ENCODE peak calls at places on chromosomes 12 and 14, in six cellular contexts. L, T, V, Z, P and M are unnamed samples.

GRCh38 chr12:50282581-50283229 is 615 bp downstream of the LIMA1 start:
- DNase-seq in P (no peak), T (no peak), L (peak; percentile 77), V (peak; percentile 37), Z (no peak), M (no peak)

GRCh38 chr14:43706901-43707300 is 800.2 kb downstream of the FSCB start:
- DNase-seq in P (no peak), T (no peak), Z (no peak), V (no peak), L (peak; percentile 45), M (no peak)

GRCh38 chr14:96088131-96088880 is 49.1 kb downstream of the C14orf132 start:
- DNase-seq in P (no peak), L (no peak), T (no peak), V (no peak), Z (no peak), M (no peak)

GRCh38 chr12:88816201-88816600 is 235.9 kb upstream of the KITLG start:
- DNase-seq in P (no peak), T (no peak), V (peak; percentile 62), Z (no peak), L (peak; percentile 8), M (no peak)

GRCh38 chr12:46402451-46402850 is 29.9 kb upstream of the SLC38A2 start:
- DNase-seq in Z (peak; percentile 75), P (no peak), T (no peak), L (peak; percentile 81), V (no peak), M (no peak)

GRCh38 chr12:127558363-127558762 is 708.6 kb upstream of the TMEM132C start:
- DNase-seq in L (no peak), T (no peak), P (no peak), V (no peak), Z (no peak), M (no peak)

GRCh38 chr12:122646568-122647220 is 56.5 kb downstream of the HCAR2 start:
- DNase-seq in L (peak; percentile 88), Z (no peak), T (no peak), V (peak; percentile 66), P (no peak), M (no peak)

GRCh38 chr14:90504643-90505042 is 107.8 kb downstream of the CALM1 start:
- DNase-seq in L (no peak), T (no peak), P (no peak), V (no peak), Z (no peak), M (no peak)

GRCh38 chr12:101891462-101891971 is 14.1 kb downstream of the DRAM1 start:
- DNase-seq in L (peak; percentile 95), P (no peak), T (no peak), V (peak; percentile 81), Z (no peak), M (no peak)

GRCh38 chr12:24997970-24998582 is 49.2 kb upstream of the BCAT1 start:
- DNase-seq in L (peak; percentile 91), T (no peak), V (peak; percentile 8), Z (no peak), P (no peak), M (no peak)

GRCh38 chr14:67857778-67858350 is 38.3 kb downstream of the RAD51B start:
- DNase-seq in L (no peak), T (no peak), V (no peak), Z (no peak), P (no peak), M (no peak)

GRCh38 chr12:113194971-113195391 is 9.5 kb downstream of the RITA1 start:
- DNase-seq in Z (no peak), L (peak; percentile 73), V (no peak), T (no peak), P (no peak), M (no peak)

GRCh38 chr12:123714302-123714627 is 2.1 kb downstream of the ATP6V0A2 start:
- DNase-seq in V (no peak), T (no peak), L (no peak), Z (no peak), P (no peak), M (no peak)
- TF ChIP-seq CTCF in V (no peak), T (no peak), L (no peak), Z (no peak), P (no peak), M (no peak)

DNA sequence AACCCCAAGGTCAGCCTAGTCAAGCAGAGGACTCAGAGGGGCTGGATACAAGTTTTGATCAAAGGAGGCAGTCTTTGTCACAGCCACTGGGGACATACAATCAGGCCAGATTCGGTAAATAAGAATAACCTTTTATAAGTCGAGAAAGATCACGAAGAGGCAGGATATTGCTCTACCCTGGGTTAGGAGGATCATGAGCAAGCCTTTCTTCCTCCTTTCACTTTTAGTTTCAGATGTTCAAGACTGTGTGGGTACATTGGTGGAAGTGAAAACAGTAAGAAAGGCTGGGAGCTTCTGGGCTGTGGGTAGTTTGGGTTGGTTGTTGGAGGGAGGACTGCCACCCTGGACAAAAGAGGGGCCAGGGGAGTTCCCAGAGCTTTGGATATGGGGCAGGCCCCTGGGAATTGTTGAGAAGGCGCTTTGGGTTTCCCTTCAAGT is 127.7 kb downstream of the SNAPC1 start:
- DNase-seq in L (no peak), Z (no peak), V (no peak), T (no peak), P (no peak), M (no peak)
- TF ChIP-seq CTCF in L (no peak), Z (no peak), V (no peak), T (no peak), P (no peak), M (no peak)

DNA sequence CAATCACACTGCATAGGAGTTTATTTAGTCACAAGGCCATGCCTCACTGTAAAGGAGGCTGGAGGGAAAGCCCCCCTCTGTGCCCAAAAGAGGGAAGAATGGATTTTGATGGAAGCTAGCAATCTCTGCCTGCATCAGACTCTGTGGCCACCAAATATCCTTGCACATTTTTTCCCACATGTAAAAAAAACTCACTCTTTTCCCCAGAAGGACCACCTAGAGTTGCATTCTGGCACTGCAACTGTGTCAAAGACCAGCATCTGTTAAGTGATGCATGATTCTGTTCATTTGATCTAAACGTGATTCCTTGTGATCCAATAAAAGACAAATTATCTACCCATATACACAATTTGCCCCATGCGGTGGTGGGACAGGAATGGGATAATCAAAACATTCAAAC is 8.0 kb downstream of the RHOJ start:
- DNase-seq in V (no peak), L (no peak), Z (no peak), T (no peak), P (no peak), M (no peak)
- TF ChIP-seq CTCF in V (no peak), L (peak; percentile 7), Z (no peak), T (no peak), P (peak; percentile 70), M (no peak)

DNA sequence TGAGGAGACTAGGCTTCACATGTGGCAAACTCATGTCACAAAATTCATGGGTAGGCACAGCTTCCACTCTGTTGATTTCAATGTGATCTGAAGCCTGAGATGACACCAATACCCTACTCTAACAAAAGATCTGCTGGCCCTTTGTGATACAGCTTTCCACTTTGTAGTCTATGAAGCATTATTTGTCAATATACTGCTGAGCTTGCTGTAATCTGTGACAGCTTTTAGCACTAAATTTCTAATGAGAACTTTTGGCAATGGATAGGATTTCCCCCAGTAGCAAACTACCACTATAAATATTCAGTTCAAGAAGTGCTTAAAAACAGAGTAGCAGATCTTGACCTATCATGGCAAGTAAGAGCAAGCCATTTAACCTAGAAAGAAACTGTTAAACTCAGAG is 5.6 kb upstream of the HEATR5A start:
- DNase-seq in T (no peak), V (no peak), Z (no peak), L (no peak), P (no peak), M (no peak)
- TF ChIP-seq CTCF in T (no peak), V (no peak), Z (no peak), L (no peak), P (no peak), M (no peak)

GRCh38 chr12:107126688-107127481 is 33.5 kb upstream of the CRY1 start:
- DNase-seq in P (no peak), V (peak; percentile 23), Z (no peak), T (no peak), L (peak; percentile 24), M (no peak)
- TF ChIP-seq CTCF in P (peak; percentile 66), V (peak; percentile 51), Z (no peak), T (no peak), L (peak; percentile 46), M (no peak)

DNA sequence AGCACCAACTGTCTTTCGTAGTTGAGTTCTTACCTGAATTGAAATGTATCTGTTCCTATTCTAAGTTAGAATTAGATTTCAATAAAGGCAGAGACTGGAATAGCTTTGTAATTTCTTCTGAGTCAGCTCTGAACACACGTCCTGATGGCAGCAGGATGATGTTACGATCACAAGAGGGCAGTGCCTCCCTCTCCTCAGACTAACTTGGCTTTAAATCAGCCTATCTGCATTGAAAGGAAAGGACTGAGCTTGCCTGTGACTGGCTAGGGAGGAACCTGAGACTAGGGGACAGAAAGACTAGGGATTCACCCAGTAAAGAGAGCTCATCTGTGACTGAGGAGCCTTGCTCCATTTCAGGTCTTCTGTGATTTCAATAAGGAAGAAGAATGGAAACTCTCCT is 323.7 kb upstream of the OR4E1 start:
- DNase-seq in V (peak; percentile 65), P (no peak), T (no peak), Z (no peak), L (peak; percentile 4), M (no peak)
- TF ChIP-seq CTCF in V (peak; percentile 54), P (peak; percentile 53), T (no peak), Z (no peak), L (no peak), M (no peak)

GRCh38 chr12:40181490-40181889 is 43.3 kb upstream of the LRRK2 start:
- DNase-seq in L (no peak), P (no peak), T (no peak), Z (no peak), V (no peak), M (no peak)
- TF ChIP-seq CTCF in L (no peak), P (no peak), T (no peak), Z (no peak), V (no peak), M (no peak)